ENCODE peak calls at places on chromosomes 5 and 9, in four cellular contexts. Z is IMR-90, P is GM12878, Q is K562. O is an unnamed sample.

GRCh38 chr9:22446950-22447606 is 454 bp downstream of the DMRTA1 start:
- DNase-seq in P (no peak), Q (no peak), Z (peak), O (peak)

GRCh38 chr9:128145536-128145935 is 3.7 kb upstream of the LCN2 start:
- DNase-seq in Z (no peak), P (no peak), Q (no peak), O (no peak)

GRCh38 chr5:112240011-112240410 is 179.1 kb downstream of the EPB41L4A start:
- DNase-seq in Z (peak), Q (peak), P (no peak), O (no peak)

GRCh38 chr9:86112057-86112456 is 12.7 kb upstream of the GOLM1 start:
- DNase-seq in P (no peak), Q (no peak), Z (no peak), O (no peak)

GRCh38 chr5:40429258-40430111 is 250.2 kb upstream of the PTGER4 start:
- DNase-seq in P (no peak), Q (no peak), Z (peak), O (peak)

GRCh38 chr5:53419247-53419646 is 61.2 kb upstream of the FST start:
- DNase-seq in P (no peak), Q (no peak), Z (peak), O (no peak)

GRCh38 chr9:129688285-129689043 is 23.0 kb downstream of the PRRX2 start:
- DNase-seq in Q (no peak), P (no peak), Z (no peak), O (no peak)

GRCh38 chr5:88829053-88829452 is 53.9 kb downstream of the MEF2C start:
- DNase-seq in Z (no peak), P (no peak), Q (peak), O (peak)

GRCh38 chr5:19630875-19631274 is 357.1 kb downstream of the CDH18 start:
- DNase-seq in Q (no peak), Z (no peak), P (no peak), O (no peak)

GRCh38 chr9:77954018-77954417 is 77.6 kb downstream of the GNAQ start:
- DNase-seq in P (no peak), Q (no peak), Z (peak), O (no peak)

GRCh38 chr9:77953590-77953989 is 78.0 kb downstream of the GNAQ start:
- DNase-seq in P (no peak), Q (no peak), Z (no peak), O (no peak)

GRCh38 chr5:178540526-178540925 is 49.7 kb downstream of the COL23A1 start:
- DNase-seq in Q (no peak), P (no peak), Z (no peak), O (no peak)

GRCh38 chr5:130286971-130287370 is 382.7 kb downstream of the CHSY3 start:
- DNase-seq in Z (no peak), Q (no peak), P (no peak), O (no peak)

GRCh38 chr5:180813418-180813817 is 10.8 kb upstream of the MGAT1 start:
- DNase-seq in Z (no peak), P (no peak), Q (peak), O (no peak)

GRCh38 chr9:129482521-129483466 is 138.1 kb downstream of the C9orf50 start:
- DNase-seq in Q (peak), P (no peak), Z (peak), O (peak)

GRCh38 chr9:90855208-90856000 is 53.8 kb downstream of the SYK start:
- DNase-seq in P (no peak), Z (no peak), Q (no peak), O (no peak)

GRCh38 chr5:41921874-41922273 is 3.2 kb upstream of the FBXO4 start:
- DNase-seq in P (no peak), Q (peak), Z (peak), O (peak)

GRCh38 chr9:115444941-115445340 is 327.0 kb upstream of the TNC start:
- DNase-seq in P (no peak), Q (no peak), Z (no peak), O (no peak)

GRCh38 chr5:135600141-135600570 is 21.4 kb upstream of the CXCL14 start:
- DNase-seq in Q (no peak), Z (no peak), P (no peak), O (no peak)

GRCh38 chr5:138890686-138891085 is 15.6 kb upstream of the LRRTM2 start:
- DNase-seq in Q (no peak), Z (peak), P (no peak), O (no peak)

GRCh38 chr5:138663009-138663408 is 87.8 kb upstream of the HSPA9 start:
- DNase-seq in P (no peak), Q (no peak), Z (no peak), O (no peak)

GRCh38 chr9:132372177-132373095 is 17.6 kb upstream of the SETX start:
- DNase-seq in Q (peak), P (no peak), Z (peak), O (peak)

GRCh38 chr9:6667633-6668280 is 22.2 kb upstream of the GLDC start:
- DNase-seq in Q (peak), P (no peak), Z (peak), O (peak)

GRCh38 chr5:131382407-131383395 is 118.8 kb downstream of the CDC42SE2 start:
- DNase-seq in Z (peak), Q (peak), P (peak), O (peak)

GRCh38 chr9:91378695-91379127 is 17.0 kb upstream of the AUH start:
- DNase-seq in Q (no peak), Z (peak), P (no peak), O (peak)

GRCh38 chr5:18090177-18090576 is 455.9 kb downstream of the TAF11L14 start:
- DNase-seq in Z (no peak), Q (no peak), P (no peak), O (no peak)

GRCh38 chr9:122005597-122005996 is 87.5 kb downstream of the TTLL11 start:
- DNase-seq in Z (peak), P (no peak), Q (peak), O (peak)

GRCh38 chr5:134649163-134649916 is 755 bp downstream of the SEC24A start:
- DNase-seq in P (no peak), Z (peak), Q (peak), O (peak)

GRCh38 chr5:113376640-113377039 is 58.1 kb downstream of the TSSK1B start:
- DNase-seq in Q (no peak), Z (no peak), P (no peak), O (no peak)

GRCh38 chr5:125896381-125896780 is 526.8 kb upstream of the GRAMD2B start:
- DNase-seq in Q (no peak), Z (no peak), P (no peak), O (no peak)

GRCh38 chr9:28866951-28867350 is 1293.7 kb upstream of the C9orf72 start:
- DNase-seq in P (no peak), Q (no peak), Z (no peak), O (no peak)

GRCh38 chr5:55072668-55073067 is 29.8 kb upstream of the GZMA start:
- DNase-seq in P (no peak), Q (no peak), Z (no peak), O (peak)

GRCh38 chr9:98083059-98083458 is 26.5 kb downstream of the NANS start:
- DNase-seq in P (no peak), Q (no peak), Z (peak), O (peak)

GRCh38 chr5:136089804-136090203 is 42.8 kb upstream of the SMAD5 start:
- DNase-seq in Q (no peak), P (no peak), Z (no peak), O (no peak)

GRCh38 chr5:58722160-58722559 is 139.3 kb downstream of the RAB3C start:
- DNase-seq in P (no peak), Z (no peak), Q (no peak), O (no peak)

GRCh38 chr9:76866689-76867088 is 39.2 kb downstream of the PRUNE2 start:
- DNase-seq in P (no peak), Z (peak), Q (no peak), O (no peak)

DNA sequence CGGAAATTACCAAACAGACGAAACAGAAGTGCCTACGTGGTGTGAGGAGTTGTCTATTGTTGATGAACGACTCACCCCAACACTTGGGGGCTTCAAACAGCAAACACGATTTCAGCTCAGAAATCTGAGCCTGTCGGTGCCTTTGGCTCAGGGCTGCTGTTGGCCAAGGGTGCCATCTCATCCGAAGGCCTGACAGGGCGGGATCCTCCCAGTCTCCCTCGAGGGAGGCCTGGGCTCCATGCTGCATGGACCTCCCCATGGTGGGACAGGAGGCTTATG is 1.3 kb downstream of the LRRC14B start:
- DNase-seq in P (no peak), Q (no peak), Z (no peak), O (no peak)
- TF ChIP-seq FOS in P (no peak), Q (no peak), Z (no peak), O (no peak)

GRCh38 chr9:3181049-3181953 is 337.4 kb upstream of the PUM3 start:
- DNase-seq in P (no peak), Q (peak), Z (no peak), O (no peak)
- TF ChIP-seq FOS in P (no peak), Q (no peak), Z (no peak), O (no peak)

DNA sequence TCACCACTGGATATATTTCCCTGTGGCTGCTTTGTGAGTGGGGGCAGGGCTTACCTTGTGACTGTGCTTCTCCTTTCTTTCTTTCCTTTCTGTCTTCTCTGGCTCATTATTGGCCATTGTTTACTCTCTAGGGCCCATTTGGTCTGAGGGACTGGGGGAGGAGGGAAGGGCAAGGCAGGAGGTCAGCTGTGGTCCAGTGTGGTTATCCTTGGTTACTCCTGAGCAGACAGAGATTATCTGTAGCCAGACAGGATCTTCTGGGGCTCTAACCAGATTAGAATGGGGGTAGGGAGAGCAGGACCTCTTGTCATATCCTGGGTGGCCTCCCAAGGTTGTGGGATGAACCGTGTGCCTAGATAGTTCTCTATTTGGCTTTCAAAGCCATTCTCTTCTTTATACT is 71.2 kb downstream of the ANKRD55 start:
- DNase-seq in Q (peak), Z (no peak), P (no peak), O (no peak)
- TF ChIP-seq FOS in Q (no peak), Z (no peak), P (no peak), O (no peak)

DNA sequence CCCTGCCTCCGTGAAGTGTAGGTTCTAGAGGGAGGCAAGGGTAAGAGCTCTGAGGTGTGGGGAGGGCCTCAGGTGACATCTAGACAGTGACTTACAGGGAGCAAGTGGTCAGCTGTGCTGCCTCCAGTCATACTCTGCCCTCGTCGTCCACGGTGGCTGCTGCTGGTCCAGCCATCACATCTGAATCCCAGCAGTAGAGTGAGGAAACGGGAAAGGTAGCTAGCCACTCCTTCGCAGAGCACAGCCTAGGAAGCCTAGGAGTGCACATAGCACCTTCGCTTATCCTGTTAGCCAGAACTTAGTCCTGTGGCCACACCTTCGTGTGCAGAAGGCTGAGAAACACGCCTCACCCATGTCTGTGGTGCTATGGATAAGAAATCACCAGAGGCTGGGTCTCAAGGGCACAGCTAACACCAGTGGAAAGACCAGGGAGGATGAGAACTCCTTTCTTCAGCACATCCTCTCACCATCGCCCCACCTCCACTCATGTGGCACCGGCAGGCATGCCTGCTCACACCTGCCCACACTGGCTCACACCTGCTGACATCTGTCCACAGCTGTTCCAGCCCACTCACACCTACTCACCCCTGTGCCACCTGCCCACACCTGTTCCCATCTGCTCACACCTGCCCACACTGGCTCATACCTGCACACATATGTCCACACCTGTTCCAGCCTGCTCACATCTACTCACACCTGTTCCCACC is 44.5 kb upstream of the SLC6A19 start:
- DNase-seq in Q (no peak), Z (no peak), P (no peak), O (no peak)
- TF ChIP-seq FOS in Q (no peak), Z (no peak), P (no peak), O (no peak)

GRCh38 chr5:149434162-149435014 is 55.3 kb upstream of the IL17B start:
- DNase-seq in Z (peak), P (no peak), Q (peak), O (peak)
- TF ChIP-seq FOS in Z (no peak), P (no peak), Q (no peak), O (no peak)